ENCODE peak calls at places on chromosomes 2 and 18, in nine cellular contexts. U is prostate gland, P is lower leg skin, H is transverse colon, R is gastrocnemius medialis, N is A549, Z is uterus, M is Peyer's patch, L is vagina. A is an unnamed sample.

GRCh38 chr2:237731663-237732062 is 66.9 kb upstream of the RBM44 start:
- DNase-seq in U (no peak), P (no peak), H (no peak), R (peak), N (peak), Z (no peak), M (no peak), L (peak), A (peak)

GRCh38 chr2:14423145-14423906 is 209.2 kb upstream of the LRATD1 start:
- DNase-seq in U (no peak), P (no peak), H (peak), R (no peak), N (no peak), Z (no peak), M (no peak), L (no peak), A (no peak)

GRCh38 chr2:237706257-237706656 is 78.9 kb downstream of the LRRFIP1 start:
- DNase-seq in U (no peak), P (no peak), H (no peak), R (no peak), N (no peak), Z (no peak), M (no peak), L (peak), A (no peak)

GRCh38 chr2:202337133-202337532 is 39.0 kb upstream of the BMPR2 start:
- DNase-seq in U (no peak), P (no peak), H (no peak), R (no peak), N (no peak), Z (no peak), M (no peak), L (no peak), A (no peak)

GRCh38 chr2:18829331-18829902 is 240.0 kb upstream of the NT5C1B start:
- DNase-seq in U (peak), P (no peak), H (no peak), R (no peak), N (no peak), Z (no peak), M (no peak), L (no peak), A (no peak)

GRCh38 chr2:55885129-55885943 is 38.2 kb downstream of the EFEMP1 start:
- DNase-seq in U (no peak), P (no peak), H (no peak), R (no peak), N (peak), Z (no peak), M (no peak), L (no peak), A (peak)

GRCh38 chr2:187302146-187302545 is 145.9 kb downstream of the CALCRL start:
- DNase-seq in U (no peak), P (no peak), H (no peak), R (no peak), N (no peak), Z (no peak), M (no peak), L (no peak), A (no peak)

GRCh38 chr18:76463872-76464271 is 31.2 kb downstream of the ZNF516 start:
- DNase-seq in U (no peak), P (no peak), H (no peak), R (no peak), N (no peak), Z (no peak), M (no peak), L (no peak), A (no peak)

GRCh38 chr2:132037527-132038178 is 124.1 kb downstream of the ANKRD30BL start:
- DNase-seq in U (no peak), P (no peak), H (no peak), R (no peak), N (no peak), Z (no peak), M (peak), L (no peak), A (no peak)

GRCh38 chr2:201664334-201664733 is 21.0 kb upstream of the TMEM237 start:
- DNase-seq in U (no peak), P (no peak), H (no peak), R (no peak), N (no peak), Z (no peak), M (no peak), L (no peak), A (no peak)

GRCh38 chr2:26245810-26246209 is 1.1 kb downstream of the HADHB start:
- DNase-seq in U (no peak), P (no peak), H (no peak), R (no peak), N (no peak), Z (no peak), M (no peak), L (no peak), A (no peak)

GRCh38 chr2:26245231-26245732 is 543 bp downstream of the HADHB start:
- DNase-seq in U (peak), P (peak), H (peak), R (peak), N (peak), Z (no peak), M (no peak), L (no peak), A (no peak)

GRCh38 chr2:26246818-26247217 is 2.1 kb downstream of the HADHB start:
- DNase-seq in U (no peak), P (no peak), H (no peak), R (peak), N (no peak), Z (peak), M (no peak), L (no peak), A (no peak)

GRCh38 chr2:26243643-26244478 is 571 bp downstream of the HADHA start:
- DNase-seq in U (no peak), P (no peak), H (peak), R (no peak), N (peak), Z (no peak), M (no peak), L (no peak), A (no peak)

DNA sequence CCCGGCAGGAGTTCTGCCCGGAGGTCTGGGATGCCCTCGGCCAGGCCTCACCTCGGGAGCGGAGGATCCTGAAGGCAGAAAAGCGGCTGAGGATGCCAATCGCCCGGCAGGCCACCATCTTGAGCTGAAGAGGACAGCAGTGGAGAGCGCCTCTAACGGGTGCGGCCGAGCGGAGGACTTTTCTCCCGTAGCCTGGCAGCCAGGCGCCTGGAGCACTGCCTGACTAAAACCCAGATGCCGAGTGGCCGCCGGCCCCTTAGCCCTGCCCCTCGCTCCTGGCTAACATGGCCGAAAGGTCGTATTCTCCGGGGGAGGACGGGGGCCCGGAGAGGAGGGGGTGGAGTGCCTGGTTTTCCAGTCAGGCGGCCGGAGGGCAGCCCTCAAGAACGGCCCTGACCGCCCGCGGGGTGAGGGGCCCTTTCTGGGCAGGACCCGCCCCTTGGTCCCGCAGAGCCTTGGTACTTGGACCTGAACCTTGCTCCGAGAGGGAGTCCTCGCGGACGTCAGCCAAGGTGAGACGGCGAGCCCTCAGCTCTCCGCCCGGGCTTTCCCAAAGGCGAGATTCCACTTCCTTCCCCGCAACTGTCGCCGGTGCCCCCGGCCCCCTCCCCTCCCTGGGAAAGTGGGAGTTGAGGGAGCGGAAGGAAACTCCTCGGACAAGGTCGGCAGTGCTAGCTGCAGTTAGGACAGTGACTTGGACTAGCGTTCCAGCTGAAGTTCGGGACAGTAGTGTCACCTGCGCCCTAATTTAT is at the start of the genes HADHA and HADHB:
- DNase-seq in U (peak), P (peak), H (peak), R (peak), N (peak), Z (peak), M (peak), L (peak), A (peak)
- TF ChIP-seq POLR2A in U (peak), P (peak), H (peak), R (peak), N (peak), Z (peak), M (peak), L (peak), A (peak)

GRCh38 chr2:20222769-20223344 is 2.1 kb downstream of the SDC1 start:
- DNase-seq in U (no peak), P (no peak), H (no peak), R (no peak), N (no peak), Z (no peak), M (no peak), L (no peak), A (no peak)

GRCh38 chr2:20221939-20222768 is 2.8 kb downstream of the SDC1 start:
- DNase-seq in U (no peak), P (no peak), H (no peak), R (no peak), N (no peak), Z (no peak), M (no peak), L (no peak), A (no peak)

GRCh38 chr2:20219763-20220380 is 5.1 kb downstream of the SDC1 start:
- DNase-seq in U (no peak), P (no peak), H (no peak), R (no peak), N (no peak), Z (no peak), M (no peak), L (no peak), A (no peak)

GRCh38 chr2:20223345-20224190 is 1.4 kb downstream of the SDC1 start:
- DNase-seq in U (no peak), P (no peak), H (no peak), R (no peak), N (peak), Z (peak), M (peak), L (no peak), A (peak)

DNA sequence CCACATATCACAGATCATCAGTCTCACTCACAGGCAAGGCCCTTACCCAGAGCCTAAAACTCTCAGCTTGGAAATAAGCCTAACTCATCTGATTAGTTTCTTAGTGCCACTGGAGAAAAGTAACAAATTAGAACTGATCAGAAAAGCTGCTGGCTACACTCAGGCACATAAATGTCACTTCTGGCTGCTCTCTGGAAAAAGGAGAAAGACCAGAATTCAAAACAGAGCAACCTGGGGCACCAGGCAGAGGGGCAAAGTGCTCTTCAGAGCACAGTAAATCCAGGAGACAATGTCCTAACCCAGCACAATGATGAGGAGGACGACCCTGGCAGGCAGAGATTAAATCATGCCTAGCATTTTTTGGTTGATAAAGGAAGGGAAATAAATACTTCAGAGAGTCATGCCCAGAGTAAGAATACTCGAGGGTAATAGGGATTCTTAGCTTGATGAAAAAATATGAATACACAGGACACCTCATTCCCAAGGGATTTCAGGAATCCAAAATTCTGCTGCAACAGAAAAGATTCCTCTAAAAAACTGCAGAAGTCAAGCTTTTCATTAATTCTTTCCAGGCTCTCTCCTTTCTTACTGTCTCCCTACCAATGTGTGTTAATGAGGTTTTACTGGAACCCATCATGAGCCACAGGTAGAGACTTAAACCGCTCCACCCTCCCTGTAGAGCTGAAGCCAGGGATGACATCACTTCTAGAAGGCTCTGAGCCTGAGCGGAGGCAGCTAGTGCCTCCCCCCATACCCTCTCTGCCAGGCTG is 3.6 kb downstream of the SDC1 start:
- DNase-seq in U (peak), P (no peak), H (no peak), R (no peak), N (no peak), Z (no peak), M (no peak), L (no peak), A (no peak)
- TF ChIP-seq POLR2A in U (peak), P (no peak), H (no peak), R (no peak), N (no peak), Z (no peak), M (no peak), L (no peak), A (no peak)

DNA sequence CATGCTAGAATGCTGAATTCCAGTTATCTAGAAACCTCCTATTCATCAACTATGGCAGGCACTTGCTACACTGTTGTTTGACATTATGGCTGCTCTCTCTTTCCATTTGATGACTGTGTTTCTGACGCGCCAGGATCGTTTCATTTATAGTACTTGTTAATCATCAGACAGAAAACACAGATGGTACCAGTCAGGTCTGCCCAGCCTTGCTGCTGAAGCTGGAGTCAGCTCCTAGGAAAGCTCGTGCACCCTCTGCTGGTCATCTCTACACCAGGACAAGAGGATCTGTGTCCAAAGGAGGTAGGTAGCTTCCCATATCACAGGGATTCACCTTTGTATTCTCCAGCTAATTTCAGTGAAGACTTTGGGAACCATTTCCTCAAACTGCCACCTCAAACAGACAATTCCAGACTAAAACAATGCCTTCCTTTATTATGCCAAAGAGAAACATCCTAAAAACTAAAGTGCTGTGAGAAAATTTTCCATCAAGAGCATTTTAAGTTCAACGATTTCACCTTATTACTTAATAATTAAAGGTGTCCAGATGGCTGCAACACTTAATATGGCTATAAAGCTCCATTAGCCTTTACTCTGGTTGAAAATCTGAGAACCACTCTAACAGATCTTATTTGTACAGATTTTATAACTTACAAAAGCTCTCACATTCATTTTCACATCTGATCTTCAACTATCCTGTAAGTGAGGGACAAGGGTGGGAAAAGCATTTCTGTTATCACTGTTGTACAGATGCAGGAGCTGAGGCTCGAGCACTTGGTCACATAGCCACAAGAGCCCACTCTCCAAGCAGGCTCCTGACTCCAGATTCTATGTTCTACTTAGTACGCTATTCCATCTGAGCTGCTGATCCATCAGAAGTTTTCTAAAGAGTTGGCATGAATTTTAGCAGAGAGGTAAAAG is 17.5 kb downstream of the METTL8 start:
- DNase-seq in U (peak), P (peak), H (peak), R (peak), N (peak), Z (peak), M (peak), L (no peak), A (peak)
- TF ChIP-seq POLR2A in U (no peak), P (no peak), H (no peak), R (no peak), N (no peak), Z (no peak), M (no peak), L (no peak), A (no peak)

GRCh38 chr2:197453914-197454398 is 604 bp downstream of the COQ10B start:
- DNase-seq in U (peak), P (peak), H (peak), R (peak), N (peak), Z (no peak), M (no peak), L (no peak), A (peak)

GRCh38 chr2:197455428-197455827 is 2.1 kb downstream of the COQ10B start:
- DNase-seq in U (no peak), P (no peak), H (no peak), R (no peak), N (no peak), Z (no peak), M (no peak), L (no peak), A (no peak)

GRCh38 chr2:197454923-197455322 is 1.6 kb downstream of the COQ10B start:
- DNase-seq in U (no peak), P (no peak), H (no peak), R (no peak), N (no peak), Z (no peak), M (no peak), L (no peak), A (no peak)

GRCh38 chr2:197452754-197453122 is 614 bp upstream of the COQ10B start:
- DNase-seq in U (no peak), P (no peak), H (no peak), R (no peak), N (no peak), Z (no peak), M (no peak), L (no peak), A (no peak)

GRCh38 chr2:197453123-197453913 is at the start of gene COQ10B:
- DNase-seq in U (peak), P (peak), H (peak), R (peak), N (peak), Z (peak), M (peak), L (peak), A (peak)
- TF ChIP-seq POLR2A in U (peak), P (peak), H (peak), R (peak), N (peak), Z (peak), M (peak), L (peak), A (peak)

DNA sequence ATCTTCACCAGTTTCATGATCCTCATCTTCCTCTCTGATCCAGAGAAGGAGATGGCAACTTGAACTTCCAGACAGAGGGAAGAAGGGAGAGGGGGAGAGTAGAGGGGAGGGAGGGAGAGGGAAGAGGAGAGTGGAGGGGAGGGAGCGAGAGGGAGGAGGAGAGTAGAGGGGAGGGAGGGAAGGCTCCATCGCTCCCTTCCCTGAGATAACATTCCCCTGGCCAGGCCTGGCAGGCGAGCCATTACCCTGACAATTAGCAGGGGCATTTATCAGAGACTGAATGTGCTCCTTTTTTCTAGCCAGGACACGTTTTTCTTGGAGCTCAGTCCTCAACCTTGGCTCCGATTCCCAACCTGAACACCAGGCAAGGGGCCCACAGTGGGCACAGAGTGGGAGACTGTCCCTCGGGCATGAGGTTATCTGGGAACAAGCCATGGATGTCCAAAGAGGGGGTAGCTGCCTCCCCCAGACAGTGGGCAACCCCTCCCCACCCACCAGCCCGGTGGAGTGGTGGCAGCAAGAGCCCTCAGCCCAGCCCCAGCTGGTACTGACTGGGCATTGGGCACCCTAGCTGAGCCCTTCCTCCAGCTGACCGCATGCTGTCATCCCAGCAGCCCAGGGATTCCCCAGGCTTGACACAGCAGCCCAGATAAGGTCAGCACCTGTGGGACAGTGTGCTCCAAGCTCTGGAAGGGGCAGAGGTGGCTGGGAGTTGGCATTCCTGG is 81.8 kb downstream of the TNS1 start:
- DNase-seq in U (no peak), P (no peak), H (no peak), R (peak), N (no peak), Z (no peak), M (no peak), L (no peak), A (no peak)
- TF ChIP-seq POLR2A in U (no peak), P (no peak), H (no peak), R (peak), N (no peak), Z (no peak), M (no peak), L (no peak), A (no peak)

GRCh38 chr2:111667001-111667400 is 217.0 kb downstream of the ANAPC1 start:
- DNase-seq in U (no peak), P (peak), H (no peak), R (no peak), N (no peak), Z (no peak), M (no peak), L (peak), A (no peak)

GRCh38 chr2:111666160-111666559 is 217.8 kb downstream of the ANAPC1 start:
- DNase-seq in U (no peak), P (peak), H (no peak), R (no peak), N (no peak), Z (no peak), M (no peak), L (peak), A (no peak)

GRCh38 chr2:111668741-111669140 is 215.3 kb downstream of the ANAPC1 start:
- DNase-seq in U (no peak), P (peak), H (no peak), R (no peak), N (no peak), Z (no peak), M (no peak), L (peak), A (no peak)

GRCh38 chr2:111668274-111668616 is 215.7 kb downstream of the ANAPC1 start:
- DNase-seq in U (no peak), P (peak), H (no peak), R (no peak), N (no peak), Z (no peak), M (no peak), L (peak), A (no peak)

DNA sequence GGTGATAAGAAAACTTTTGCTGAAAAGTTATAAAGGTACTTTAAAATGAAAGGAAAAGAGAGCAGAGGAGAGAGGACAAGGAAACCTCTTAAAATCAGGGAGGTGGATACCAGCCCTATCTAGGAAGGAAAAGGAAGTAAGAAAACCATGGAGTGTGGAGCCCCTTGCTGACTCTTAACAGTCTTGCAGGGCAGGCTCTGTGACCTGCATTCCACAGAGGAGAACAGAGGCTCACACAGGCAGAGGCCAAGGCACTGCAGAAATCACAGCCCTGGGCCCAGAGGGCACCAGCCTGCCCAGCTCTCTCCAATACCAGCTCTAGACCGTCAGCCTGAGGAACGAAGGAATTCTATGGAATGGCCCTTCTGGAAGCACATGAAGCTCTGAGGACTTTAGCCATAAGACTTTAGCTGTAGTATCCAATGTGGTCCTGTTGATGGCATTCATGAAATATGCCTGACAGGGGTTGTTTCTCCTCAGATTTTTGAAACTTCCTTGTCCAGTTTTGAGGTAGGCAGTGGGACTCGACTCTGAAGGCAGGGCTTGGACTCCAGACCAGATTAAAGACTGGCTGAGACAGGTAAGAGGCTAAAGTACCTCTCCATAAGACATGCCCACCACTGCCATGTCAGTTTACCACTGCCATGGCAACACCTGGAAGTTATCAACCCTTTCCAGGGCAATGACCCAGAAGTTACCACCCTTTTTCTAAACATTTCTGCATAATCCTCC is 216.3 kb downstream of the ANAPC1 start:
- DNase-seq in U (no peak), P (peak), H (no peak), R (no peak), N (no peak), Z (peak), M (no peak), L (peak), A (no peak)
- TF ChIP-seq POLR2A in U (no peak), P (no peak), H (no peak), R (no peak), N (no peak), Z (no peak), M (no peak), L (no peak), A (no peak)

A was measured in H54.